ENCODE peak calls at places on chromosome 21, in six cellular contexts. S is spleen, A is stomach, B is suprapubic skin, H is breast epithelium, R is Panc1. E is an unnamed sample.

GRCh38 chr21:29155118-29155932 is 24.9 kb downstream of the MAP3K7CL start:
- DNase-seq in S (no peak), H (peak; percentile 52), B (no peak), R (no peak), A (no peak), E (peak; percentile 68)

GRCh38 chr21:17501107-17502006 is 11.5 kb upstream of the CXADR start:
- DNase-seq in H (no peak), R (no peak), S (no peak), A (no peak), B (no peak), E (no peak)

GRCh38 chr21:41410767-41411448 is 15.1 kb upstream of the MX1 start:
- DNase-seq in R (no peak), S (no peak), H (no peak), B (no peak), A (no peak), E (no peak)

GRCh38 chr21:18384771-18385170 is 18.8 kb downstream of the TMPRSS15 start:
- DNase-seq in R (no peak), S (no peak), A (no peak), H (no peak), B (no peak), E (no peak)

GRCh38 chr21:42406201-42406601 is 2.5 kb downstream of the UBASH3A start:
- DNase-seq in B (no peak), R (no peak), H (no peak), S (peak; percentile 72), A (no peak), E (no peak)

GRCh38 chr21:42365770-42366169 is 565 bp downstream of the TFF1 start:
- DNase-seq in R (no peak), B (no peak), S (no peak), H (no peak), A (no peak), E (no peak)

GRCh38 chr21:14114251-14114650 is 96.5 kb downstream of the LIPI start:
- DNase-seq in R (no peak), B (no peak), S (no peak), A (no peak), H (no peak), E (no peak)

GRCh38 chr21:31670065-31670464 is 10.6 kb downstream of the SOD1 start:
- DNase-seq in A (no peak), H (no peak), R (no peak), B (no peak), S (no peak), E (no peak)

GRCh38 chr21:27045281-27045985 is 78.5 kb upstream of the ADAMTS5 start:
- DNase-seq in S (no peak), R (no peak), A (no peak), H (no peak), B (no peak), E (no peak)

GRCh38 chr21:42609806-42610205 is 43.6 kb upstream of the PDE9A start:
- DNase-seq in R (no peak), H (peak; percentile 49), A (no peak), S (no peak), B (peak; percentile 65), E (no peak)

GRCh38 chr21:41600961-41601572 is 93.1 kb upstream of the TMPRSS2 start:
- DNase-seq in R (no peak), A (peak; percentile 22), B (peak; percentile 62), S (no peak), H (peak; percentile 28), E (no peak)

GRCh38 chr21:17708541-17709265 is 96.0 kb upstream of the BTG3 start:
- DNase-seq in S (no peak), H (no peak), R (no peak), A (no peak), B (no peak), E (no peak)

GRCh38 chr21:37489553-37489952 is 123.0 kb downstream of the DYRK1A start:
- DNase-seq in S (no peak), B (no peak), R (no peak), A (no peak), H (no peak), E (no peak)

GRCh38 chr21:42626171-42626570 is 27.2 kb upstream of the PDE9A start:
- DNase-seq in A (no peak), R (no peak), S (peak; percentile 44), B (peak; percentile 57), H (no peak), E (no peak)

GRCh38 chr21:20276954-20277353 is 721.3 kb upstream of the NCAM2 start:
- DNase-seq in A (no peak), H (no peak), B (no peak), S (no peak), R (no peak), E (no peak)

GRCh38 chr21:29775462-29775861 is 164.3 kb downstream of the GRIK1 start:
- DNase-seq in A (no peak), R (no peak), B (no peak), H (no peak), S (no peak), E (no peak)

GRCh38 chr21:36164427-36164784 is 7.8 kb downstream of the DOP1B start:
- DNase-seq in H (no peak), R (no peak), B (no peak), A (peak; percentile 67), S (no peak), E (peak; percentile 66)

GRCh38 chr21:42568834-42569731 is 55.4 kb downstream of the SLC37A1 start:
- DNase-seq in S (peak; percentile 59), A (peak; percentile 28), H (peak; percentile 48), B (peak; percentile 40), R (no peak), E (no peak)

GRCh38 chr21:31624961-31625491 is 34.5 kb upstream of the SOD1 start:
- DNase-seq in A (no peak), S (no peak), B (no peak), R (no peak), H (no peak), E (no peak)

GRCh38 chr21:16370176-16370575 is 640.4 kb downstream of the USP25 start:
- DNase-seq in A (no peak), B (no peak), H (no peak), S (no peak), R (no peak), E (no peak)

DNA sequence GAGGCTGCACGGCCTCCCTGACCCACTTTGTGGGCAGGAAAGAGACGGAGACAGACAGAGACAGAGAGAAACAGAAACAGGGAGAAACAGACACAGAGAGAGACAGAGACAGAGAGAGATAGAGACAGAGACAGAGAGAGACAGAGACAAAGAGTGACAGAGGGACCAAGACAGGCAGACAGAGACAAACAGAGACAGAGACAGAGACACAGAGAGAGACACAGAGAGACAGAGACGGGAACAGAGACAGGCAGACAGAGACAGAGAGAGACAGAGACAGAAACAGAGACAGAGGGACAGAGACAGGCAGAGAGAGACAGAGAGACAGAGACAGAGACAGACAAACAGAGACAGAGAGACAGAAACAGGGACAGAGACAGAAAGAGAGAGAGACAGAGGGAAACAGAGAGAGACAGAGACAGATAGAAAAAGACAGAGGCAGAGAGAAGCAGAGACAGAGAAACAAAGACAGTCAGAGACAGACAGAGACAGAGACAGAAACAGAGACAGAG is 3.1 kb downstream of the COL6A1 start:
- DNase-seq in S (no peak), R (no peak), B (no peak), H (no peak), A (no peak), E (no peak)
- H3K4me3 ChIP-seq in S (no peak overlapping the region), R (no peak overlapping the region), B (no peak overlapping the region), H (no peak overlapping the region), A (no peak overlapping the region), E (no peak overlapping the region)

DNA sequence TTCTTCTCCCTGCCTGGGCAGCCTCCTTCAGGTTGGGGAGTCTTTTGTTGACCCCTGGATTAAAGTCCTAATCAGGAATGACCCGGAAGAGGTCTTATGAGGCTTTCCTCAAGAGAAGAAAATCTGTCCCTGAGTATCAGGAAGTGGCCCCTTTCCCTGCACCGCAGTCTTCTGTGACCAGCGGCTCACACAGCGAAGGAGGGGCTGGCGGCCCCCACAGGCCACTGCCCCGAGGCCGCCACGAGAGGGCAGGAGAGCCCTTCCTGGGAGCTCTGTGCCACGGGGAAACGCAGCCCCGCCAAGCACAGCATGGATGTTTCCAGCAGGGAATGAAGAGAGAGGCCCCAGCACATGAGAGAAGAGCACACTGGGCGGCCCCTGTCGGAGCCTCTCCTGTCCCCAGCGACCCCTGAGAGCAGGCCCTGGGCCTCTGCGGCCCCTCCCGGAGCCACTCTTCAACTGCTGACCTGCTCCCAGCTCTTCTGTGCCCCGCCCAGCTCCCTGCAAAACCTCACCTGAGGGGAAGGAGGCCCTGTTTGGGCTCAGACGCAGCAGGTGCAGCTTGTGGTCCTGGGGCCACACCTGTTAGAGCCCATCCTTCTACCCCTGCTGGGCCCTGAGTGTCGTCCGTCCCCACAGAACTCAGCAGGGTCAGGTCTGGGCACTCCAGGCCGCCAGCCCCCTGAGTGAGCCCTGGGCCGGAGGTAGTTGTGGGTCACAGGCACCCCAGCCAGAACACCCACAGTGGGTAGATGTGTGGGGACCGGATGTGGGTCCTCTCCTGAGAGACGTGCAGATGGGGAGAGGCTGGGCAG is 4.9 kb upstream of the POFUT2 start:
- DNase-seq in H (peak; percentile 76), S (peak; percentile 94), B (peak; percentile 91), R (no peak), A (peak; percentile 84), E (peak; percentile 72)
- TF ChIP-seq POLR2AphosphoS5 in H (peak; percentile 27), S (peak; percentile 82), B (peak; percentile 87), R (peak; percentile 60), A (no peak), E (peak; percentile 74)

DNA sequence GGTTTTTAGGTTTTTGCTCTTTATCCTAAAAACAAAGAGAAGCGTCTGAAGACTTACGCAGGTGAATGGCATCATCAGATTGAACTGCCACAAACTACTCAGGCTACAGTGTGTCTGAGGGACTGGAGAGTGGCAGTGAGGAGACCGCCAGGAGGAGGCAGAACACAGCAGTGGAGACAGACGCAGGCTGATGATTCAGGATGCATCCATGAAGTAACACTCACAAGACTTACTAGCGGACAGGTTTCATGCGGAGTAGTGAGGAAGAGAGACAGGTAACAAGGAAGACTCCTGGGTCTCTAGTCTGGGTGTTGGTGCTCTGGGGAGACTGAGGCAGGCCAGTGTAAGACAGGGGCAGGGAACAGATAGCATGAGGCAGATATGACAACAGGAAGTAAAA is 5.7 kb downstream of the HSF2BP start:
- DNase-seq in R (no peak), A (no peak), S (no peak), B (no peak), H (no peak), E (no peak)
- H3K4me1 ChIP-seq in R (no peaks in the 10 kb centered on the region), A (peaks cover 2% of the 10 kb centered on the region), S (peaks cover 10% of the 10 kb centered on the region), B (peaks cover 3% of the 10 kb centered on the region), H (peaks cover under 1% of the 10 kb centered on the region), E (no peaks in the 10 kb centered on the region)

GRCh38 chr21:34669149-34669879 is 520 bp downstream of the CLIC6 start:
- DNase-seq in B (no peak), H (no peak), R (no peak), S (no peak), A (peak; percentile 54), E (no peak)
- H3K4me3 ChIP-seq in B (peak overlapping the region; percentile 62), H (peak overlapping the region; percentile 61), R (peak overlapping the region; percentile 15), S (peak overlapping the region; percentile 18), A (peak overlapping the region; percentile 64), E (peak overlapping the region; percentile 34)

DNA sequence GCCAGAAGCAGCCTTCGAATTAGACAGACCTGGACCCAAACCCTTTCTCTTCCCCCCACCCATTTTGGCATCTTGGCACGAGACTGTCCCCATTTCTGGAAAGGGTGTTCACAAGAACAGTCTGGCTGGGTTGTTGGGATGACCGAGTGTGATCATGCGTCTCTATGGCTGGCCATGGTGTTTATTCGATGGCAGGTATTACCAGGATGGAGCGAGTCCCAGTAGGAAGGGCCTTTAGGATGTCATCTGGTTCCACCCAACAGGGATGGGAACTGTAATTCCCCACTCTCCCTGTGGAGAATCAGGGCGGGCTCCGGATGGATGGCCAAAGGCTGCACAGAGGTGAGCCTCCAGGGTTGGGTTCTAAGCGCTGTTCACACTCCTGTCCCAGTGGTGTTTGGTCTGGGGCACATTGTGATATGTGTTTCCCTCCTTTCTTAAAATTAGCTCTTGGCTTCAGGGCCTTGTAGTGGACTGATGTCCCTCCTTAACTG is 33.4 kb upstream of the ATP5PO start:
- DNase-seq in R (no peak), B (no peak), S (no peak), A (no peak), H (no peak), E (no peak)
- TF ChIP-seq POLR2AphosphoS5 in R (no peak), B (no peak), S (no peak), A (no peak), H (no peak), E (no peak)

GRCh38 chr21:38798481-38798882 is 7.2 kb upstream of the ETS2 start:
- DNase-seq in B (no peak), R (no peak), H (no peak), S (no peak), A (peak; percentile 69), E (no peak)
- H3K4me1 ChIP-seq in B (no peaks in the 10 kb centered on the region), R (peaks cover 78% of the 10 kb centered on the region), H (no peaks in the 10 kb centered on the region), S (no peaks in the 10 kb centered on the region), A (peaks cover 20% of the 10 kb centered on the region), E (no peaks in the 10 kb centered on the region)

E was measured in prostate gland.